ENCODE peak calls at places on chromosomes 7 and 10, in eight cellular contexts. T is cardiac muscle cell, J is lower lobe of right lung, K is H9, M is left ventricle myocardium inferior, H is psoas muscle, I is mammary epithelial cell, Z is neuronal stem cell. S is an unnamed sample. For H3K4me1 and H3K27me3, the result is how much of the 10 kb centered on the place peaks cover.

GRCh38 chr10:77498829-77499228 is 138.8 kb downstream of the KCNMA1 start:
- DNase-seq in Z (no peak), I (no peak), K (no peak), H (no peak), M (no peak), J (no peak), T (no peak), S (no peak)

GRCh38 chr10:63767512-63767911 is 246.3 kb downstream of the REEP3 start:
- DNase-seq in I (peak), T (peak), M (no peak), H (no peak), K (no peak), J (no peak), Z (no peak), S (no peak)

GRCh38 chr7:153433223-153433622 is 619.0 kb upstream of the DPP6 start:
- DNase-seq in T (no peak), Z (no peak), H (no peak), K (no peak), I (no peak), J (no peak), M (no peak), S (no peak)

GRCh38 chr10:51014680-51015425 is 59.4 kb upstream of the PRKG1 start:
- DNase-seq in M (no peak), J (no peak), H (no peak), Z (no peak), K (no peak), T (peak), I (no peak), S (no peak)

GRCh38 chr10:12875100-12875499 is 126.4 kb downstream of the CCDC3 start:
- DNase-seq in Z (no peak), H (no peak), T (peak), I (no peak), M (no peak), K (no peak), J (no peak), S (no peak)

GRCh38 chr7:12749746-12750145 is 62.3 kb downstream of the ARL4A start:
- DNase-seq in I (no peak), T (no peak), H (no peak), M (no peak), K (no peak), J (no peak), Z (no peak), S (no peak)

GRCh38 chr7:22586101-22586805 is 86.3 kb upstream of the STEAP1B start:
- DNase-seq in H (no peak), I (no peak), T (no peak), Z (no peak), M (no peak), J (no peak), K (no peak), S (no peak)

GRCh38 chr7:105257338-105257737 is 131.4 kb downstream of the SRPK2 start:
- DNase-seq in T (no peak), I (no peak), Z (no peak), M (no peak), J (no peak), H (no peak), K (no peak), S (no peak)

GRCh38 chr10:90319188-90319914 is 538.5 kb downstream of the HTR7 start:
- DNase-seq in Z (peak), M (no peak), T (peak), J (no peak), K (peak), I (peak), H (no peak), S (no peak)

GRCh38 chr10:65194555-65194954 is 1673.4 kb downstream of the REEP3 start:
- DNase-seq in H (no peak), T (peak), K (no peak), J (no peak), M (no peak), Z (no peak), I (no peak), S (no peak)

GRCh38 chr7:288671-289101 is 1.3 kb upstream of the FOXL3 start:
- DNase-seq in M (no peak), I (no peak), J (peak), T (no peak), K (no peak), H (no peak), Z (no peak), S (no peak)

GRCh38 chr10:74822101-74822500 is 4.3 kb upstream of the KAT6B start:
- DNase-seq in T (no peak), H (no peak), M (no peak), Z (no peak), K (no peak), I (no peak), J (no peak), S (no peak)

GRCh38 chr7:158880973-158881372 is 24.6 kb downstream of the DYNC2I1 start:
- DNase-seq in T (no peak), I (no peak), M (no peak), Z (no peak), H (no peak), J (no peak), K (no peak), S (no peak)

DNA sequence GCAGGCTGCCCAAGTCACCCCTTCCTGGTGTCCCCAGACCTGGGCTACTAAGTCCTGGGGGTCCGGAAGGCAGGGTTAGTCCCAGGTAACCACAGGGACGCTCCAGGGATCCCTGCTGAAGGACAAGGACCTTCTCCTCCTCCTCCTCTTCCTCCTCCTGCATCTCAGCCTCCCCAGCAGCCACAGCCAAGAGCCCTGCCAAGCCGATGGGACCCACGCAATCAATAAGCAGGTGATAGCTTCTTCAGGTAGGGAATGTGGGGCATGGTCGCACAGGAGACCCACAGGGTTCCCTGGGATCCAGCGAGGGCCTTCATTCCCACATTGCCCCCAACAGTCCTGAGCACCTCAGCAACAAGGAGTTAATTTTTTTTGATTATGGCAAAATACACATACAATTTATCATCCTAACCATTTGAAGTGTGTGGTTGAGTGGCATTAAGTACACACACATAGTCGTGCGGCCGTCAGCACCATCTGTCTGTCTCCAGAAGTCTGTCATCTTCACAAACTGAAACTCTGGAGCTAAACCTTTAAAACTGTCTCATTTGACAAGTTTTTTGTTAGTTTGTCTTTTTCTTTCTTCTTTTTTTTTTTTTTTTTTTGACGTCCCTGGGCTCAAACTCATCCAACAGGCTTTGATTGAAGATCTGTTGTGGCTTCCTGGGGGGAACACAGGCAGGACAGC is 12.1 kb downstream of the CRYGN start:
- DNase-seq in T (no peak), H (no peak), M (no peak), K (no peak), J (no peak), Z (no peak), I (no peak), S (no peak)
- H3K4me1 ChIP-seq in T (under half), H (under half), M (under half), K (under half), J (under half), Z (under half), I (under half), S (under half)

DNA sequence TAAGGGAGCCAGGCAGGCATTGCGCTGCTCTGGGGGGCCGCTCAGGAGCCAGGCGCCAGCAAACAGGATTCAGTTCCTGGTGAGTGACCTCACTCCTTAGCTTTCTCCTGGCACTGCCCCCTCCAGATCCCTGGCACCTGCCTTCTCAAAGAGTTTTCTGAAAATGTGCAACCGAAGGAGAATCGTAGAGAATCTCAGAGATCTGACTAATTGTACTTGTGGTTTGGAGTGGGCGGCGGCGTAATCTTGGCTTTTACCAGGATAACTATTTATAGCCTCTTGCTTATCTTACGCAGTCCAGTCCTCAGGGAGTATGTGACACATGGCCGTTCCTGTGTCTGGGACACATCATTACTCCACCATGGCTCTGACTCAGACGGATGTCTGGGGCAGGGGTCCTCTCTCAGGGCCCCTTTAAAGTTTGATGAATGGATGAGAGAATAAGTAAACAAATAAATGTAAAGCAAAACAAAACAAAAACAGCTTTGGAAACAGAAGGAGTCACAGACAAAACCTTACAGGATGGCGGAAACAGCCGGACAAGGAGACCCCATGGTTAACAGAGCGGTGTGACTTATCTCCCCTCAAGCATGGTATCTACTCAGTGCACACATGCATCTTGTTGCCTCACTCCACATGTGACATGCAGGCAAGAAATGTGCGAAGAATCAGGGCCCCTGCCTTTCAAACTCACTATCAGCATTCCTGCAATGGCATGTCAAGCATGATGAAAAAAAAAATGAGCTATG is 99.7 kb downstream of the TNS3 start:
- DNase-seq in J (no peak), K (no peak), Z (no peak), M (no peak), T (peak), I (peak), H (no peak), S (no peak)
- H3K27me3 ChIP-seq in J (under half), K (under half), Z (under half), M (under half), T (under half), I (under half), H (under half), S (under half)

GRCh38 chr7:17320642-17321041 is 22.2 kb downstream of the AHR start:
- DNase-seq in M (no peak), I (no peak), J (no peak), K (no peak), Z (no peak), T (no peak), H (no peak), S (no peak)

GRCh38 chr7:17315974-17316373 is 17.5 kb downstream of the AHR start:
- DNase-seq in J (no peak), H (no peak), T (no peak), Z (no peak), K (no peak), I (no peak), M (no peak), S (no peak)

GRCh38 chr7:17319164-17320101 is 21.0 kb downstream of the AHR start:
- DNase-seq in H (no peak), T (no peak), Z (no peak), J (no peak), K (no peak), M (no peak), I (no peak), S (no peak)

GRCh38 chr7:17320102-17320497 is 21.6 kb downstream of the AHR start:
- DNase-seq in K (no peak), J (no peak), H (no peak), M (no peak), I (no peak), T (no peak), Z (no peak), S (no peak)

DNA sequence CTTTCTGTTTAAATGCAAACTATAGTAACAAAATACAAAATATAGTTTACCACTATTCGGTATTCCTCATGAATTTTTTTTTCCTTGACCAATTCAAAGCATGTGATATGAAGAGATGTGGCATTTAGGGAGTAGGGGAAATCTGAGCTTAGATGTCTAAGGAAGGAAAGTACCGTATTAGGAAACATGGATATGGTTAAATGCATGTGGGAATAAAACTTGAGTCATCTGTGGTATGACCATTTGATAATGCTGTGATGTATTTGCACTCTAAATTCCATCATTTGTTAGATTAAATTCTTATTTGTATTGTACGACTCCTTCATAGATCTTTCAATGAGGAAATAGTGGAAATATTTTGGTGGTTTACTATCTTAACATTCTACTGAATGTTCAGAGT is 19.7 kb downstream of the AHR start:
- DNase-seq in H (no peak), M (no peak), T (peak), J (no peak), K (no peak), I (peak), Z (no peak), S (no peak)
- H3K4me1 ChIP-seq in H (under half), M (half or more), T (under half), J (half or more), K (under half), I (under half), Z (under half), S (under half)

DNA sequence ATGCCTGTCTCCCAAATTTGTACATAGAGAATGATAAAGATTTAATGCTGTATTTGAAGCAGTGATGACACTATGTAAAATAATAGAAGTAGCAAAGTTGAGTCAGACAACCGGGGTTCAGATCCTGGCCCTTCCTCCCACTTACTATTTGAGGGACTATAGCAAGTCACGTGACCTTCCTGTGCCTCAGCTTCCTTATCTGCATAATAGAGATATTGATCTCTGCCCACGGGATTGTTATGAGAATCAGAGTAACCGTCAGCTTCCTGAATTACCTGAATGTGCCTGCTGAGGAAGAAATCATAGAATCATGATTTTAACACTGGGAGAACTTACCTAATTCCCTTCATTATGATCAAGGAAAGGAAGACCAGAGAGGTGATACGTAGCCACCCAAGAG is 26.9 kb downstream of the CASP7 start:
- DNase-seq in I (no peak), T (no peak), M (no peak), H (no peak), Z (no peak), K (no peak), J (no peak), S (no peak)
- H3K27me3 ChIP-seq in I (under half), T (under half), M (under half), H (under half), Z (under half), K (under half), J (under half), S (under half)

GRCh38 chr7:2802082-2802481 is 42.0 kb downstream of the GNA12 start:
- DNase-seq in T (no peak), K (no peak), H (no peak), I (no peak), M (no peak), Z (no peak), J (no peak), S (no peak)

GRCh38 chr7:2803342-2803692 is 40.8 kb downstream of the GNA12 start:
- DNase-seq in J (no peak), T (no peak), K (no peak), Z (no peak), I (no peak), H (no peak), M (no peak), S (no peak)

GRCh38 chr7:2804227-2804763 is 39.8 kb downstream of the GNA12 start:
- DNase-seq in M (no peak), Z (no peak), H (no peak), K (no peak), J (no peak), T (no peak), I (no peak), S (no peak)

GRCh38 chr7:2803755-2804154 is 40.4 kb downstream of the GNA12 start:
- DNase-seq in Z (no peak), H (no peak), J (no peak), I (no peak), T (no peak), K (no peak), M (no peak), S (no peak)

GRCh38 chr7:2802504-2803341 is 41.4 kb downstream of the GNA12 start:
- DNase-seq in K (no peak), Z (no peak), I (no peak), M (peak), T (peak), J (no peak), H (no peak), S (peak)
- H3K4me1 ChIP-seq in K (under half), Z (under half), I (under half), M (half or more), T (under half), J (under half), H (under half), S (under half)

GRCh38 chr7:5413449-5413786 is 10.2 kb downstream of the TNRC18 start:
- DNase-seq in H (no peak), T (no peak), Z (no peak), M (no peak), K (no peak), J (no peak), I (no peak), S (no peak)
- H3K27me3 ChIP-seq in H (under half), T (under half), Z (under half), M (under half), K (under half), J (under half), I (under half), S (under half)